ENCODE peak calls at places on chromosomes 2 and 18, in nine cellular contexts. E is fibroblast of villous mesenchyme, A is psoas muscle, J is epithelial cell of esophagus, L is fibroblast of lung, T is cardiac muscle cell, R is tibial artery, M is transverse colon, H is heart right ventricle. U is an unnamed sample.

GRCh38 chr2:159035790-159036411 is 67.5 kb downstream of the TANC1 start:
- DNase-seq in E (peak; percentile 75), A (no peak), J (peak; percentile 90), L (peak; percentile 33), T (peak; percentile 51), R (no peak), M (peak; percentile 70), H (no peak), U (peak; percentile 7)

GRCh38 chr2:54384301-54385035 is 71.7 kb upstream of the SPTBN1 start:
- DNase-seq in E (no peak), A (no peak), J (no peak), L (no peak), T (no peak), R (no peak), M (no peak), H (no peak), U (no peak)

GRCh38 chr2:37376421-37377186 is 32.2 kb downstream of the QPCT start:
- DNase-seq in E (peak; percentile 88), A (peak; percentile 63), J (peak; percentile 80), L (peak; percentile 94), T (peak; percentile 80), R (no peak), M (peak; percentile 33), H (no peak), U (no peak)

GRCh38 chr2:76998713-76999112 is 523.5 kb downstream of the LRRTM4 start:
- DNase-seq in E (peak; percentile 61), A (no peak), J (no peak), L (peak; percentile 88), T (no peak), R (no peak), M (no peak), H (no peak), U (no peak)

GRCh38 chr18:74880706-74881289 is 283.1 kb downstream of the ZNF407 start:
- DNase-seq in E (no peak), A (no peak), J (no peak), L (no peak), T (no peak), R (no peak), M (no peak), H (no peak), U (peak; percentile 9)

GRCh38 chr2:219186754-219187456 is 8.8 kb downstream of the RETREG2 start:
- DNase-seq in E (no peak), A (no peak), J (no peak), L (no peak), T (no peak), R (no peak), M (no peak), H (no peak), U (no peak)

GRCh38 chr2:179561702-179562101 is 297.1 kb upstream of the SESTD1 start:
- DNase-seq in E (no peak), A (no peak), J (no peak), L (no peak), T (no peak), R (no peak), M (no peak), H (no peak), U (no peak)

GRCh38 chr18:55582325-55582724 is 5.7 kb downstream of the TCF4 start:
- DNase-seq in E (no peak), A (no peak), J (no peak), L (no peak), T (no peak), R (no peak), M (no peak), H (no peak), U (no peak)

GRCh38 chr2:240520974-240521350 is 36.8 kb downstream of the ANKMY1 start:
- DNase-seq in E (no peak), A (no peak), J (no peak), L (no peak), T (no peak), R (no peak), M (no peak), H (no peak), U (no peak)

GRCh38 chr2:240520143-240520973 is 37.4 kb downstream of the ANKMY1 start:
- DNase-seq in E (no peak), A (no peak), J (peak; percentile 14), L (no peak), T (no peak), R (no peak), M (no peak), H (no peak), U (no peak)

GRCh38 chr2:240518981-240519380 is 38.8 kb downstream of the ANKMY1 start:
- DNase-seq in E (no peak), A (no peak), J (no peak), L (no peak), T (no peak), R (no peak), M (no peak), H (no peak), U (no peak)

GRCh38 chr2:240517342-240517741 is 40.4 kb downstream of the ANKMY1 start:
- DNase-seq in E (no peak), A (no peak), J (no peak), L (no peak), T (no peak), R (no peak), M (no peak), H (no peak), U (no peak)

DNA sequence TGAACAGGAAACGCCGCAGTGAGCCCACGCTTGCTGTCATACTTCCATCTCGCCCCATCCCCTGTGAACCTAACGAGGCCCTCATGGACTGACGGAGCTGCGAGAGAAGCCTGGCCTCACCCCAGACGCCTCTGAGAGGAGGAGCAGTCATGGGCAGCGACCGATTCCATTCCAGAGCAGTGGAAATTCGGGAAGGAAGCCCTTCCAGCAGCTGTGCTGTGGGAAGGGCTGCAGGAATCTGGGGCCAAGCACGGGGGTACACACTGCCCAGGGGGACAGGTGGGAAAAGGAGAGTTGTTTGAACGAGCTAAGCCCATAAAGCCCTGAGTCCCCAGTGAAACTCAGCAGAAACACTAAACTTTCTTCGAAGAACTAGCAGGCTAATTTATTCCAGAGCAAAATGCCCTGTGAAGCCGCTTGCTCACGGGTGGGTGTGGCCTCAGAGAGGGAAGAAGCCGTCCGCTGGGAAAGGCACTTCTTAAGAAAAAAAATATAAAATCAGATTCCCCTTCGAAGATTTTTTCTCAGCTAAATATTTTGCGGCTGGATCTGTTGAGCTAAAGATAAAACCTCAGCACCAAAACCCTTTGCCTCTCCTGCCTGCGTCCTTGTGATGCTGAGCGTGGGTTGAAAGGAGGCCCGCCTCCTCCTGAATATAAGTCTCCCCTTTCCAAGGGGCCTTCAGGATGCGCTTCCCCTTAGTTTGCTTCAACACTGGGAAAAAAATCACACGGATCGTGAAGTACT is 38.2 kb downstream of the ANKMY1 start:
- DNase-seq in E (peak; percentile 27), A (no peak), J (peak; percentile 35), L (peak; percentile 45), T (peak; percentile 47), R (no peak), M (no peak), H (no peak), U (no peak)
- H3K4me3 ChIP-seq in E (peak overlapping the region; percentile 7), A (no peak overlapping the region), J (peak overlapping the region; percentile 14), L (peak overlapping the region; percentile 38), T (no peak overlapping the region), R (peak overlapping the region; percentile 8), M (no peak overlapping the region), H (peak overlapping the region; percentile 18), U (no peak overlapping the region)

GRCh38 chr2:195574305-195574704 is 82.7 kb upstream of the SLC39A10 start:
- DNase-seq in E (no peak), A (no peak), J (no peak), L (no peak), T (no peak), R (no peak), M (no peak), H (no peak), U (no peak)

GRCh38 chr2:195572894-195573293 is 84.1 kb upstream of the SLC39A10 start:
- DNase-seq in E (no peak), A (no peak), J (peak; percentile 27), L (no peak), T (no peak), R (no peak), M (no peak), H (no peak), U (no peak)

GRCh38 chr2:195575021-195575420 is 82.0 kb upstream of the SLC39A10 start:
- DNase-seq in E (peak; percentile 64), A (no peak), J (no peak), L (no peak), T (peak; percentile 64), R (no peak), M (no peak), H (no peak), U (no peak)

GRCh38 chr2:195573314-195573713 is 83.7 kb upstream of the SLC39A10 start:
- DNase-seq in E (no peak), A (no peak), J (no peak), L (no peak), T (no peak), R (no peak), M (no peak), H (no peak), U (no peak)

DNA sequence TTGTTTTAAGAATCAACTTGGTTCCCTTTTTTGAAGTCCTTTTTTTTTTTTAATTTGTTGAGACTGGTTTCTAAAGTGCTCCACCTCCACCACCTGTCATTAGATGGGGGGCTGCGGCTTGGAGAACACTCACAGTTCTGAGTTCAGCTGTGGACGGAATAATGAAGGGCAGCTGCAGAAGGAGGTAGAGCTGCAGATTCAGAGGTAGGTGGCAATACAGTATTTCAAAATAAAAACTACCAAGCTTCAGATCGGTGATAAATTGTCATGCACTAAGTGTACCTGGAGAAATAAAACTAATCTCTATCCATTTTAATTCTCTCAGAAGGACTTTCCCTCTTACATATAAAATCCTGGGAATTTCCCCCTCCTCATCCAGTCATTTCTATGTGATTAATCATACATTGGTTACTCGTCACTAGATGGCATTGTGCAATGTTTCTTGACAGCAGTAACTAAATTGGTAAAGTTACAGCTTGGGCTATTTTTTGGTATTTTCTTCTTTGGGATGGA is 81.1 kb upstream of the SLC39A10 start:
- DNase-seq in E (peak; percentile 91), A (no peak), J (peak; percentile 89), L (peak; percentile 85), T (peak; percentile 92), R (no peak), M (peak; percentile 33), H (no peak), U (no peak)
- TF ChIP-seq CTCF in E (no peak), A (no peak), J (no peak), L (no peak), T (no peak), R (no peak), M (no peak), H (peak; percentile 49), U (peak; percentile 38)

DNA sequence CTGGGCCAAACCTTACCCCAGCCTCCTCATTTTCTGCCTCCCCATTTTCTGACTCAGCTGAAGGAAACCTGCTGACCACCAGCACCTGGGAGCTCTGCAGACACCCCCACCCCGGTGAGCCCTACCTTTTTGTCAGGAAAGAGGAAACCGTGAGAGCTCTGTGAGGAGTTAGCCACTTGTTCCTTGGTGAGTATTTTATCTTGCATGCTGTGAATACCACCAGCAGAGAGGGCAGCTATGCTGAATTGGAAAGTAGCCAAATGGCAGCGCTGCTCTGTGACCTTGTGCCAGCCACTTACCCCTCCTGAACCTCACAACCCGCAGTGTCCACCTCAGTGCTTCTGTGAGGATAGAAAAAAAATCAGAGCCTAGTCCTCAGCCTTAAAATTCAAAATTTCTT is 2.5 kb downstream of the MPPE1 start:
- DNase-seq in E (no peak), A (no peak), J (no peak), L (no peak), T (no peak), R (no peak), M (no peak), H (no peak), U (no peak)
- H3K4me3 ChIP-seq in E (no peak overlapping the region), A (no peak overlapping the region), J (no peak overlapping the region), L (no peak overlapping the region), T (no peak overlapping the region), R (no peak overlapping the region), M (no peak overlapping the region), H (no peak overlapping the region), U (no peak overlapping the region)

DNA sequence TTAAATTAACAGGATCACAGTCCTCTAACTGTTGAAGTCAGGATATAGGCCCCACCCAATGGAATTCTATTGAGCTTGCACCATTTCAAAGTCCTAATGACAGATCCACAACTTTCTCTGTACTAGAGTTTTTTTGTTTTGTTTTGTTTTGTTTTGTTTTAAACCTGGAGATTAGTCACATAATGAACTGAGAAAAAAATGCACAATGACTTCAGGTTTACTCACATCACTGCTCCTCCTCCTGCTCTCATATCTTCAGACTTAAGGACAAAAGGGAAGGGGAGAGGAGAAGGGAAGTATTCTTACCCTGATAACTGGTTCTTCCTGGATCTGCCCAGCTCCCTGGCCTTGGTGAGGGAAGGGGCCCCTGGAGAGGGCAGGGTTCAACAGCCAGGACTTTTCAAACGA is 208.2 kb upstream of the EPHA4 start:
- DNase-seq in E (no peak), A (no peak), J (peak; percentile 73), L (peak; percentile 51), T (peak; percentile 3), R (no peak), M (no peak), H (no peak), U (no peak)
- TF ChIP-seq CTCF in E (no peak), A (no peak), J (no peak), L (no peak), T (no peak), R (no peak), M (no peak), H (no peak), U (no peak)

U was measured in BE2C.